ENCODE peak calls at places on chromosome 7, in nine cellular contexts. One of them, this sample, is unnamed.

GRCh38 chr7:115230882-115231508 is 309.1 kb downstream of the MDFIC start:
- DNase-seq in CD8-positive, alpha-beta T cell: no peak
- DNase-seq in K562: no peak
- DNase-seq in fibroblast of lung: peak; percentile 96
- DNase-seq in Panc1: peak; percentile 88
- DNase-seq in A549: peak; percentile 76
- DNase-seq in ACHN: peak; percentile 97
- DNase-seq in lung: peak; percentile 31
- DNase-seq in M059J: peak; percentile 90
- DNase-seq in this sample: no peak

GRCh38 chr7:22156205-22156604 is 200.7 kb downstream of the RAPGEF5 start:
- DNase-seq in CD8-positive, alpha-beta T cell: no peak
- DNase-seq in K562: peak; percentile 8
- DNase-seq in fibroblast of lung: peak; percentile 83
- DNase-seq in Panc1: peak; percentile 25
- DNase-seq in A549: peak; percentile 22
- DNase-seq in ACHN: peak; percentile 72
- DNase-seq in lung: no peak
- DNase-seq in M059J: peak; percentile 57
- DNase-seq in this sample: no peak

GRCh38 chr7:127751062-127751722 is 99.2 kb downstream of the SND1 start:
- DNase-seq in CD8-positive, alpha-beta T cell: no peak
- DNase-seq in K562: no peak
- DNase-seq in fibroblast of lung: peak; percentile 97
- DNase-seq in Panc1: no peak
- DNase-seq in A549: no peak
- DNase-seq in ACHN: peak; percentile 29
- DNase-seq in lung: no peak
- DNase-seq in M059J: peak; percentile 67
- DNase-seq in this sample: no peak

GRCh38 chr7:30521532-30521931 is 16.9 kb upstream of the GGCT start:
- DNase-seq in CD8-positive, alpha-beta T cell: no peak
- DNase-seq in K562: no peak
- DNase-seq in fibroblast of lung: peak; percentile 72
- DNase-seq in Panc1: no peak
- DNase-seq in A549: no peak
- DNase-seq in ACHN: no peak
- DNase-seq in lung: no peak
- DNase-seq in M059J: no peak
- DNase-seq in this sample: no peak

GRCh38 chr7:66257481-66257880 is 52.3 kb downstream of the TPST1 start:
- DNase-seq in CD8-positive, alpha-beta T cell: no peak
- DNase-seq in K562: no peak
- DNase-seq in fibroblast of lung: no peak
- DNase-seq in Panc1: no peak
- DNase-seq in A549: no peak
- DNase-seq in ACHN: no peak
- DNase-seq in lung: no peak
- DNase-seq in M059J: peak; percentile 34
- DNase-seq in this sample: no peak

GRCh38 chr7:44884553-44885393 is 557 bp downstream of the PURB start:
- DNase-seq in CD8-positive, alpha-beta T cell: peak; percentile 31
- DNase-seq in K562: peak; percentile 52
- DNase-seq in fibroblast of lung: peak; percentile 71
- DNase-seq in Panc1: no peak
- DNase-seq in A549: peak; percentile 53
- DNase-seq in ACHN: peak; percentile 65
- DNase-seq in lung: peak; percentile 69
- DNase-seq in M059J: peak; percentile 63
- DNase-seq in this sample: peak; percentile 17

GRCh38 chr7:9516672-9517071 is 1083.3 kb downstream of the NXPH1 start:
- DNase-seq in CD8-positive, alpha-beta T cell: no peak
- DNase-seq in K562: no peak
- DNase-seq in fibroblast of lung: no peak
- DNase-seq in Panc1: no peak
- DNase-seq in A549: no peak
- DNase-seq in ACHN: no peak
- DNase-seq in lung: no peak
- DNase-seq in M059J: no peak
- DNase-seq in this sample: no peak

GRCh38 chr7:112624416-112624815 is 143.6 kb downstream of the LSMEM1 start:
- DNase-seq in CD8-positive, alpha-beta T cell: no peak
- DNase-seq in K562: no peak
- DNase-seq in fibroblast of lung: no peak
- DNase-seq in Panc1: no peak
- DNase-seq in A549: no peak
- DNase-seq in ACHN: no peak
- DNase-seq in lung: no peak
- DNase-seq in M059J: no peak
- DNase-seq in this sample: no peak

GRCh38 chr7:30851651-30852359 is 59.8 kb upstream of the AQP1 start:
- DNase-seq in CD8-positive, alpha-beta T cell: no peak
- DNase-seq in K562: no peak
- DNase-seq in fibroblast of lung: no peak
- DNase-seq in Panc1: no peak
- DNase-seq in A549: no peak
- DNase-seq in ACHN: no peak
- DNase-seq in lung: no peak
- DNase-seq in M059J: no peak
- DNase-seq in this sample: no peak

GRCh38 chr7:115559877-115560276 is 470.7 kb downstream of the TFEC start:
- DNase-seq in CD8-positive, alpha-beta T cell: no peak
- DNase-seq in K562: no peak
- DNase-seq in fibroblast of lung: no peak
- DNase-seq in Panc1: no peak
- DNase-seq in A549: no peak
- DNase-seq in ACHN: no peak
- DNase-seq in lung: no peak
- DNase-seq in M059J: no peak
- DNase-seq in this sample: no peak

This sample was measured in prostate gland.